ENCODE peak calls at places on chromosome 13, in four cellular contexts. X is T-helper 17 cell, R is colonic mucosa, W is heart left ventricle. U is an unnamed sample.

GRCh38 chr13:90016688-90017087 is 1330.8 kb upstream of the MIR17HG start:
- DNase-seq in X (no peak), R (no peak), W (no peak), U (no peak)

GRCh38 chr13:40096357-40096911 is 441.0 kb downstream of the COG6 start:
- DNase-seq in X (no peak), R (no peak), W (no peak), U (no peak)

GRCh38 chr13:72198042-72198441 is 331.0 kb upstream of the DACH1 start:
- DNase-seq in X (no peak), R (no peak), W (no peak), U (no peak)

GRCh38 chr13:35157143-35157755 is 215.2 kb downstream of the NBEA start:
- DNase-seq in X (no peak), R (peak), W (peak), U (no peak)

GRCh38 chr13:30892966-30893365 is 13.1 kb upstream of the MEDAG start:
- DNase-seq in X (no peak), R (no peak), W (no peak), U (peak)

GRCh38 chr13:42000836-42001235 is 39.9 kb upstream of the VWA8 start:
- DNase-seq in X (no peak), R (no peak), W (no peak), U (no peak)

GRCh38 chr13:40983269-40983668 is 35.8 kb downstream of the ELF1 start:
- DNase-seq in X (no peak), R (no peak), W (no peak), U (no peak)

GRCh38 chr13:46751811-46752635 is 44.9 kb downstream of the ESD start:
- DNase-seq in X (no peak), R (no peak), W (no peak), U (no peak)

GRCh38 chr13:59743195-59743594 is 420.5 kb downstream of the DIAPH3 start:
- DNase-seq in X (no peak), R (no peak), W (no peak), U (no peak)

GRCh38 chr13:100789968-100790367 is 115.4 kb upstream of the TMTC4 start:
- DNase-seq in X (no peak), R (no peak), W (no peak), U (no peak)

U was measured in mucosa of descending colon.